ENCODE peak calls at places on chromosomes 12 and 14, in eight cellular contexts. H, S, G, P, M, F, O and U are unnamed samples.

GRCh38 chr12:122725452-122725851 is 5.2 kb downstream of the HCAR1 start:
- DNase-seq in F (no peak), M (no peak), S (no peak), O (no peak), G (no peak), P (no peak), H (no peak), U (no peak)

GRCh38 chr12:52523825-52524224 is 3.6 kb upstream of the KRT5 start:
- DNase-seq in H (no peak), S (no peak), O (peak), F (no peak), M (no peak), G (no peak), P (no peak), U (no peak)

GRCh38 chr12:10220398-10221077 is 7.9 kb downstream of the GABARAPL1 start:
- DNase-seq in F (no peak), G (peak), P (peak), S (peak), M (no peak), H (no peak), O (peak), U (no peak)

GRCh38 chr14:90060965-90061848 is 587 bp upstream of the KCNK13 start:
- DNase-seq in S (no peak), M (no peak), P (no peak), O (no peak), F (no peak), H (no peak), G (peak), U (peak)

GRCh38 chr12:112418248-112418595 is 525 bp upstream of the PTPN11 start:
- DNase-seq in H (peak), G (no peak), S (no peak), M (no peak), P (no peak), F (no peak), O (no peak), U (no peak)

GRCh38 chr12:67452119-67452805 is 183.1 kb downstream of the CAND1 start:
- DNase-seq in S (no peak), O (no peak), M (no peak), F (peak), G (no peak), H (no peak), P (no peak), U (peak)

GRCh38 chr12:57631566-57632368 is 1.2 kb downstream of the B4GALNT1 start:
- DNase-seq in F (no peak), O (no peak), P (no peak), G (peak), H (no peak), M (no peak), S (no peak), U (no peak)

GRCh38 chr14:36773136-36773540 is 111.5 kb downstream of the PAX9 start:
- DNase-seq in F (no peak), G (no peak), P (peak), H (peak), O (peak), S (no peak), M (no peak), U (no peak)

GRCh38 chr14:90773196-90773486 is 43.1 kb downstream of the TTC7B start:
- DNase-seq in F (no peak), O (no peak), H (no peak), M (no peak), G (no peak), S (no peak), P (no peak), U (no peak)

GRCh38 chr14:24430682-24431568 is 1.2 kb downstream of the KHNYN start:
- DNase-seq in G (no peak), M (peak), H (peak), F (peak), O (peak), S (no peak), P (peak), U (peak)

GRCh38 chr14:54669759-54670630 is 103.1 kb downstream of the SAMD4A start:
- DNase-seq in H (peak), S (no peak), O (peak), P (peak), M (peak), F (no peak), G (no peak), U (no peak)

GRCh38 chr14:68571073-68571703 is 221.7 kb downstream of the ZFP36L1 start:
- DNase-seq in S (no peak), P (no peak), M (no peak), F (no peak), H (no peak), G (no peak), O (no peak), U (no peak)

GRCh38 chr12:13097526-13097925 is 5.9 kb downstream of the GSG1 start:
- DNase-seq in S (no peak), P (no peak), M (no peak), H (no peak), O (no peak), F (peak), G (no peak), U (no peak)

GRCh38 chr12:73274972-73275371 is 1002.8 kb downstream of the TRHDE start:
- DNase-seq in F (no peak), O (peak), H (no peak), P (no peak), S (no peak), G (no peak), M (no peak), U (no peak)

GRCh38 chr14:20934148-20934762 is 21.0 kb upstream of the RNASE2 start:
- DNase-seq in F (no peak), O (peak), G (no peak), S (no peak), M (no peak), P (peak), H (no peak), U (peak)

GRCh38 chr12:89597210-89597609 is 71.4 kb upstream of the POC1B start:
- DNase-seq in O (peak), S (no peak), H (no peak), F (no peak), G (no peak), P (no peak), M (no peak), U (no peak)

GRCh38 chr12:44774815-44775411 is 101.2 kb downstream of the NELL2 start:
- DNase-seq in P (peak), H (no peak), F (no peak), M (peak), S (no peak), O (peak), G (no peak), U (peak)